ENCODE peak calls at places on chromosomes 3 and 15, in nine cellular contexts. A is CD8-positive, alpha-beta T cell; Z is gastrocnemius medialis; L is uterus; Y is transverse colon; S is fibroblast of lung; C is lower lobe of right lung; E is body of pancreas; J is upper lobe of right lung. U is an unnamed sample.

GRCh38 chr15:41513282-41514227 is at the start of gene LTK:
- DNase-seq in S (no peak), L (no peak), E (no peak), A (no peak), Y (peak), C (peak), J (no peak), Z (no peak), U (no peak)

GRCh38 chr3:122973893-122974615 is 53.5 kb downstream of the SEMA5B start:
- DNase-seq in C (no peak), Z (no peak), Y (no peak), E (no peak), S (no peak), L (no peak), A (no peak), J (no peak), U (no peak)

GRCh38 chr3:52719618-52720017 is 13.7 kb downstream of the SPCS1 start:
- DNase-seq in Y (no peak), S (no peak), A (no peak), L (no peak), J (no peak), E (no peak), C (no peak), Z (no peak), U (no peak)

GRCh38 chr15:65258863-65259262 is 27.8 kb downstream of the PARP16 start:
- DNase-seq in Y (no peak), Z (no peak), L (peak), A (no peak), C (no peak), J (no peak), E (no peak), S (peak), U (no peak)

GRCh38 chr15:50108446-50108845 is 10.6 kb downstream of the ATP8B4 start:
- DNase-seq in C (no peak), E (no peak), L (no peak), J (no peak), A (no peak), S (no peak), Y (no peak), Z (no peak), U (no peak)

GRCh38 chr3:129597792-129598381 is 8.6 kb downstream of the PLXND1 start:
- DNase-seq in S (peak), Y (no peak), C (no peak), Z (no peak), A (no peak), E (no peak), L (no peak), J (no peak), U (no peak)

GRCh38 chr3:143063018-143063417 is 56.6 kb upstream of the CHST2 start:
- DNase-seq in J (no peak), L (no peak), Y (no peak), E (no peak), A (no peak), C (no peak), S (peak), Z (no peak), U (no peak)

GRCh38 chr15:78007965-78008886 is 69.3 kb downstream of the TBC1D2B start:
- DNase-seq in S (peak), C (peak), E (peak), Y (peak), A (no peak), L (peak), J (peak), Z (peak), U (no peak)

GRCh38 chr3:171807806-171808205 is 2.5 kb downstream of the PLD1 start:
- DNase-seq in Y (no peak), L (no peak), S (no peak), A (no peak), J (no peak), Z (no peak), C (no peak), E (no peak), U (no peak)

GRCh38 chr3:69729350-69729919 is 9.8 kb upstream of the MITF start:
- DNase-seq in A (no peak), J (no peak), Z (no peak), E (no peak), S (no peak), Y (no peak), C (no peak), L (no peak), U (no peak)

GRCh38 chr3:127690823-127691452 is 18.2 kb downstream of the ABTB1 start:
- DNase-seq in S (peak), Z (no peak), Y (no peak), C (peak), J (peak), L (no peak), A (no peak), E (no peak), U (no peak)

GRCh38 chr3:41808152-41808551 is 153.8 kb downstream of the ULK4 start:
- DNase-seq in L (no peak), Y (no peak), C (no peak), S (peak), J (no peak), E (no peak), A (no peak), Z (no peak), U (no peak)

GRCh38 chr3:44387404-44387803 is 48.8 kb downstream of the TCAIM start:
- DNase-seq in Z (no peak), S (no peak), A (no peak), L (no peak), J (no peak), C (no peak), Y (no peak), E (no peak), U (no peak)
- H3K27ac ChIP-seq in Z (no peak), S (no peak), A (no peak), L (no peak), J (no peak), C (no peak), Y (no peak), E (no peak), U (no peak)

GRCh38 chr15:93466380-93466779 is 377.4 kb upstream of the RGMA start:
- DNase-seq in L (no peak), Y (no peak), C (no peak), A (no peak), Z (no peak), J (no peak), S (no peak), E (no peak), U (no peak)

GRCh38 chr15:93460717-93461116 is 371.7 kb upstream of the RGMA start:
- DNase-seq in C (no peak), S (no peak), A (no peak), L (no peak), J (no peak), Y (no peak), Z (no peak), E (no peak), U (no peak)

GRCh38 chr15:93459396-93459795 is 370.4 kb upstream of the RGMA start:
- DNase-seq in Y (no peak), C (no peak), Z (peak), L (no peak), J (no peak), E (no peak), A (no peak), S (no peak), U (no peak)

GRCh38 chr15:93458567-93458966 is 369.6 kb upstream of the RGMA start:
- DNase-seq in J (no peak), C (no peak), S (no peak), E (no peak), Z (peak), L (no peak), Y (no peak), A (no peak), U (no peak)

GRCh38 chr15:93462690-93463089 is 373.7 kb upstream of the RGMA start:
- DNase-seq in Z (no peak), L (no peak), E (no peak), J (no peak), Y (no peak), A (no peak), S (no peak), C (no peak), U (no peak)
- TF ChIP-seq CTCF in Z (no peak), L (no peak), E (no peak), J (no peak), Y (no peak), A (no peak), S (no peak), C (no peak), U (no peak)

GRCh38 chr3:50261505-50261904 is 7.4 kb upstream of the SEMA3B start:
- DNase-seq in C (no peak), L (no peak), J (no peak), A (no peak), E (no peak), Y (no peak), S (no peak), Z (no peak), U (no peak)
- H3K27ac ChIP-seq in C (peak), L (peak), J (peak), A (no peak), E (no peak), Y (peak), S (no peak), Z (peak), U (peak)

DNA sequence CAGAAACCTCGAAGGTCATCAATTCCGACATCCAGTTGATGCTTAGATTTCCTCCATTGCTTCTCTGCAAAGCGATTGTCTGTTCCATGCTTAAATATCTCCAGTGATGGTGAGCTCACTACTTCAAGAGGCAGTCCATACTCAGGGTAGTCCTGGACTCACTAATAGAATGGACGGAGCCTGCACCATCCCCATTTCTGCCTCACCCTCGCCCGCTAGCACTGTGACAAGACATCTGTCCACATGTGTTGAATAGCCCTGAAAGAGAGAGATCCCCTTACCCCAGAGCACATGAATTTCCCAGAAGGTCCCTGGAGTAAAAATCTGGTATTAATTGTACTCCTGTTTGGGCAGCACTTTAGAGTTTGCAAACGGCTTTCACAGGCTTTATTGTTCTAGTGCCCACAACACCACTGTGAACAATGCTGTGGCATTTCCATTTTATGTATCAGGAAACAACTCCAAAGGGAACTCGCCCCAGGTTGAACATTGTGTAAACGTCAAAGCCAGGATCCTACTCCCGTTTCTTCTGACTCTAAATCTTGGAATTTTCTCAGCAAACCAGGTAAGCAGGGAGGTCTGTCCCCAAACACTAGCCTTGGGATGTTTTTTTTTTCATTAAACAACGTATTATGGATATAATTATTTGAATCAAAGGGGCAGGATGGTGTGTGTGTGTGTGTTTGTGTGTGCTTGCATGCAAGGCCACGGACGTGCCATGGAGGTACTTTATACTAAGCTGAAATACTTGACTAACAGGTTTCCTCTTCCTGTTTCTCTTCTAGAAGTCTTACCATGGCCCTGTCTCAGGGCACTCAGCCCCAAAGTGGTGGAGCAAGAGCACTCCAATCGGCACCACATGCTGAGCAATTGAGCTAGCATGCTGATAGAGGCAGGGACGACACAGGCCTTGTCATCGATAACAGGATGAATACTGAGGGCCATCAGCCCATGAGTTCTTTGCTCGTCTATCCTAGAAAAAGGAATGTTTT is 198.3 kb downstream of the OPA1 start:
- DNase-seq in C (peak), Y (no peak), L (no peak), Z (no peak), S (no peak), E (peak), J (peak), A (no peak), U (no peak)
- TF ChIP-seq CTCF in C (no peak), Y (no peak), L (no peak), Z (no peak), S (no peak), E (no peak), J (no peak), A (no peak), U (no peak)

DNA sequence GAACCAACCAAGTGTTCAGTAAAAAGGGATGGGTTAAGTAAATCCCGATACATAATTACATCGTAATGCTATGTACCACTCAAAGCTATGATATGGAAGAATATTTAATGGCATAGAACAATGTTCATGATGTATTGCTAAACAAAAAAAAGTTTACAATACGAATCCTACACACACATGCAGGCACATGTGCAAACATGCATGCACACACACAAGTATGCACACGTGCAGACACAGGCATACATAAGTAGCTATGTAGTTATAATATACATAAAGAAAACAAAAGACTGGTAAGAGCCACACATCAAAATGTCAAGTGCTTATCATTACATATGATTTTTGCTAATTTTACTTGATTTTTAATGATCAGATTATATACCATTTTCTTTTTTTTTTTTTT is 74.2 kb downstream of the ARRDC4 start:
- DNase-seq in S (no peak), Z (no peak), A (no peak), L (no peak), C (no peak), E (no peak), J (no peak), Y (no peak), U (peak)
- H3K27ac ChIP-seq in S (no peak), Z (no peak), A (no peak), L (no peak), C (no peak), E (no peak), J (no peak), Y (no peak), U (no peak)

GRCh38 chr15:93049914-93050534 is 39.0 kb downstream of the RGMA start:
- DNase-seq in L (no peak), J (no peak), S (no peak), A (no peak), E (no peak), Y (no peak), Z (no peak), C (no peak), U (no peak)

GRCh38 chr15:93055211-93055763 is 33.7 kb downstream of the RGMA start:
- DNase-seq in A (no peak), C (no peak), S (no peak), L (no peak), Z (no peak), Y (no peak), J (no peak), E (no peak), U (no peak)

GRCh38 chr15:93050648-93051047 is 38.4 kb downstream of the RGMA start:
- DNase-seq in Y (no peak), E (no peak), C (no peak), A (no peak), Z (no peak), L (no peak), J (no peak), S (no peak), U (no peak)

GRCh38 chr15:93051236-93052089 is 37.5 kb downstream of the RGMA start:
- DNase-seq in Y (no peak), A (no peak), C (no peak), E (no peak), J (no peak), S (no peak), Z (no peak), L (no peak), U (no peak)

DNA sequence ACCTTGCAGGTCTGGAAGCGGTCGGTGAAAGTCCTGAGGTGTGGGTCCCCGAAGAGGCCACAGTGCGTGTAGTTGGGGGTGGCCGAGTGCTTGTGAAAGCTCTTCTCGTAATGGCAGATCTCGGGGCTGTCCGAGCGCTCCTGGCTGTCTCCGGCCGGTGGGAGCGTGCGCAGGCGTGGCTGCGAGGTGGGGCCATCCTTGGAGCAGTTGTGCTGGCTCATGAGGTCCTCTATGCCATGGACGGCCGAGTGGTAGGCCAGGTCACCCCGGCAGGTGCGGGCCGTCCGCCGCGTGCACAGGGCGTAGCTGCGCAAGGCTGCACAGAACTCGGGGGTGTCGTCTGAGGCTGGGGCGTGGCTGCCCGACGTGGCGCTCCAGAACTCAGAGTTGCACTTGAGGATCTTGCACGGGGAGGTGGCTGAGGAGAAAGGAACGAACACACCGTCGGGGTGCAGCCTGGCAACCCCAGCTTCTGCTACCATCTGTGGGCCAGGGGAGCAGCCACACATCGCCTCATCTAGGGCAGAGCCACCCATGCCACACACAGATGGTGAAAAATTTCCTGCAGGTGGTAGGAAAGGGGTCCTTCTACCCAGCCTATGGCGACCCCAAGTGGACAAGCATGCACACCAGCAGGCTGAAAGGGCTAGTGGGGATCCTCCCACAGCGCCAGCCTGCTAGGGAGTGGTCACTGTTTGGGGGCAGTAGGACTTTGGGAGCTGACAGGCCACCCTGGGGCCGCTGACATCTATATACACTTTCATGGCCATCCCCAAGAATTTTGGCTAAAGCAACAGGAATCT is 36.7 kb downstream of the RGMA start:
- DNase-seq in A (no peak), L (no peak), C (no peak), S (no peak), J (no peak), E (no peak), Y (no peak), Z (no peak), U (no peak)
- TF ChIP-seq CTCF in A (no peak), L (no peak), C (no peak), S (no peak), J (no peak), E (no peak), Y (no peak), Z (no peak), U (no peak)

GRCh38 chr3:35721628-35722027 is 82.3 kb downstream of the ARPP21 start:
- DNase-seq in C (no peak), Z (no peak), L (no peak), J (no peak), E (no peak), S (no peak), Y (no peak), A (no peak), U (no peak)

GRCh38 chr3:35723480-35724097 is 84.3 kb downstream of the ARPP21 start:
- DNase-seq in A (no peak), C (no peak), L (no peak), S (no peak), J (no peak), E (no peak), Z (no peak), Y (no peak), U (no peak)

GRCh38 chr3:35724106-35724505 is 84.8 kb downstream of the ARPP21 start:
- DNase-seq in Z (no peak), L (no peak), J (no peak), E (no peak), S (no peak), A (no peak), Y (no peak), C (no peak), U (no peak)

GRCh38 chr3:35718921-35719320 is 79.6 kb downstream of the ARPP21 start:
- DNase-seq in Y (no peak), E (no peak), Z (no peak), S (no peak), C (no peak), L (no peak), J (no peak), A (no peak), U (no peak)

DNA sequence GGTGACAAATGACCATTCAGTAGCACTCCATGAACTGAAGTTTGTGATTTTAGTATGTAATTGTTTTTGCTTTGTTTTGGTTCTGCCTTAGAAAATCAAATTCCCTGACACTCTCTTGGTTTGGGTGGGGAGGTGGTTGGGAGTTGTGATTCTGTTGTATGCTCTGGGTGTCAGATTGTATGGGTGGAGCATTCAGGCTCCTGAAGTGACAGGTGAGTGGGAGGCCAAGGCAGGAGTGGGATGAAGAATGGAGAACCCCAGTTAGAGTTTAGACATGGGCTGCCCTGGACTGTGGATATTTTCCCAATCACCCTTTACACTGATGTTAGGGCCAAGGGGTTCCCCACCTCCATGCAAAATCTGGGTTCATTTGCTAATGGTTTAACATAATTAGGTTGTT is 83.6 kb downstream of the ARPP21 start:
- DNase-seq in C (no peak), Z (no peak), J (no peak), L (no peak), A (no peak), S (no peak), E (no peak), Y (no peak), U (no peak)
- H3K27ac ChIP-seq in C (no peak), Z (no peak), J (no peak), L (no peak), A (no peak), S (no peak), E (no peak), Y (no peak), U (no peak)